ENCODE peak calls at places on chromosomes 16 and 17, in five cellular contexts. V is tibial nerve, E is Caco-2, K is AG04450, A is pancreas. W is an unnamed sample.

GRCh38 chr17:76675648-76676047 is 32.1 kb upstream of the ST6GALNAC1 start:
- DNase-seq in E (no peak), K (no peak), V (no peak), A (no peak), W (no peak)

GRCh38 chr16:56518435-56518834 is 1.4 kb downstream of the BBS2 start:
- DNase-seq in K (no peak), E (no peak), A (no peak), V (no peak), W (no peak)

GRCh38 chr17:80950466-80951120 is 41.0 kb upstream of the CHMP6 start:
- DNase-seq in V (no peak), K (no peak), A (no peak), E (no peak), W (no peak)

GRCh38 chr16:29727452-29727851 is 18.3 kb downstream of the C16orf54 start:
- DNase-seq in V (no peak), A (no peak), K (no peak), E (no peak), W (no peak)

GRCh38 chr17:69567130-69567529 is 152.6 kb downstream of the MAP2K6 start:
- DNase-seq in V (no peak), E (peak), K (no peak), A (no peak), W (no peak)

GRCh38 chr16:9633844-9634243 is 542.4 kb downstream of the HAPSTR1 start:
- DNase-seq in K (no peak), E (no peak), V (no peak), A (no peak), W (no peak)

GRCh38 chr17:54749157-54749556 is 151.5 kb upstream of the TOM1L1 start:
- DNase-seq in A (no peak), E (peak), V (no peak), K (no peak), W (no peak)

GRCh38 chr16:75097941-75098897 is 18.4 kb downstream of the LDHD start:
- DNase-seq in A (no peak), K (no peak), V (no peak), E (no peak), W (no peak)

GRCh38 chr17:17156511-17156910 is 49.6 kb downstream of the PLD6 start:
- DNase-seq in K (no peak), V (no peak), E (no peak), A (no peak), W (peak)

GRCh38 chr16:68645494-68646388 is 631 bp downstream of the CDH3 start:
- DNase-seq in V (no peak), K (no peak), A (no peak), E (peak), W (no peak)

GRCh38 chr17:36124879-36125824 is 21.5 kb downstream of the CCL4 start:
- DNase-seq in E (peak), A (no peak), K (no peak), V (no peak), W (no peak)

GRCh38 chr17:8056232-8056975 is 17.5 kb downstream of the ALOX15B start:
- DNase-seq in K (peak), V (no peak), A (no peak), E (peak), W (peak)

GRCh38 chr17:38603786-38604478 is 1.8 kb downstream of the SRCIN1 start:
- DNase-seq in A (no peak), E (no peak), V (no peak), K (no peak), W (no peak)

GRCh38 chr17:68198931-68199836 is 48.7 kb upstream of the AMZ2 start:
- DNase-seq in E (peak), V (no peak), K (no peak), A (no peak), W (no peak)

GRCh38 chr17:7842380-7842949 is 8.4 kb downstream of the KDM6B start:
- DNase-seq in A (peak), E (no peak), V (no peak), K (peak), W (peak)

GRCh38 chr16:76176616-76177015 is 100.6 kb upstream of the CNTNAP4 start:
- DNase-seq in A (no peak), K (no peak), E (no peak), V (no peak), W (no peak)

GRCh38 chr17:47738178-47738577 is 5.1 kb downstream of the TBX21 start:
- DNase-seq in K (no peak), E (no peak), A (no peak), V (no peak), W (no peak)

GRCh38 chr16:90077757-90078593 is 844 bp upstream of the PRDM7 start:
- DNase-seq in V (no peak), A (peak), E (peak), K (no peak), W (no peak)
- TF ChIP-seq CTCF in V (no peak), A (no peak), E (no peak), K (no peak), W (no peak)

DNA sequence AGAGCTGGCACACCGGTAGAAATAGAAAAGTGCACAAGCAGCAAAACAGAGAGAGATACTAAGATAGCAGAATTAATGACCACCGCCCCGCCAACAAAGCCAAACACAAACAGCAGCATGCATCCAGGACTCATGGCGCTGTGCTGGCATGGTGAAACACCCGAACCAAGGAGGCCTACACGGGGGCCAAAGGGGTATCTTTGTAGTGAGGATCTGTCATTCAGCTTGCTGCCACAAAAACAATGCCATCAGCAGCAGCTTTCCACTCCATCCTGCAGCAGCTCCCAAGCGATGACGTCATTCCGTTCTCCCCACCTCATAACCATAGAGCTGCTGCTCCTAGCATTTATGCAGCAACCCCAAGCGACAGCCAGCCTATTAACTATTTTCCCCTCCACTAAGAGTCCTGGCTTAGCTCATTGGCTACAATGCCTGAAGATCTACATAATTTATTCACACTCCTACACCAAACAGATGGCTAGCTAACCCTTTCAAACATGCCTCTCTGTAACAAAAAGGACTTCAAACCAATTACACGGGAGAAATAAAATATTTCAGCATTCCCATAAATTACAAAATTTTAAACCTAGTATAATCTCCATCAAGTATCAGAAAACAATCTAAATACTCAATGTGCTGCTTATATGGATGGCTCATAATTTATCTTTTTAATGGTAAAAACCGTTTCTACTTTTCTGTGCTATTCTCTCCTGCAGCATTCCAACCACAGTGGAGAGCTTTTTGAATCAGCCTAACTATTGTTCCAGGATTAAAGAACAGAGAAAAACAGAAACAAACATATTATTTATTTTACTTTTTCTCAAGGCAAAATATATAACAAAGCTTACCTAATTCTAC is 73.9 kb downstream of the SPAG9 start:
- DNase-seq in K (peak), A (peak), E (peak), V (peak), W (peak)
- H3K4me3 ChIP-seq in K (peak), A (no peak), E (no peak), V (peak), W (peak)

GRCh38 chr16:82628741-82629140 is 2.0 kb downstream of the CDH13 start:
- DNase-seq in K (no peak), E (no peak), V (no peak), A (no peak), W (no peak)

GRCh38 chr16:82631701-82632685 is 5.2 kb downstream of the CDH13 start:
- DNase-seq in K (no peak), V (no peak), E (no peak), A (no peak), W (no peak)

GRCh38 chr16:82630219-82630618 is 3.5 kb downstream of the CDH13 start:
- DNase-seq in E (no peak), K (no peak), V (no peak), A (no peak), W (peak)

GRCh38 chr16:82629441-82630027 is 2.8 kb downstream of the CDH13 start:
- DNase-seq in V (no peak), A (no peak), K (no peak), E (no peak), W (peak)

GRCh38 chr16:82630688-82631087 is 3.9 kb downstream of the CDH13 start:
- DNase-seq in A (no peak), V (no peak), E (no peak), K (no peak), W (peak)
- TF ChIP-seq CTCF in A (no peak), V (no peak), E (peak), K (peak), W (peak)

GRCh38 chr17:42246515-42246914 is 29.7 kb downstream of the STAT5B start:
- DNase-seq in V (no peak), E (no peak), K (no peak), A (peak), W (no peak)

GRCh38 chr17:42249681-42250446 is 26.3 kb downstream of the STAT5B start:
- DNase-seq in A (no peak), K (no peak), V (no peak), E (no peak), W (no peak)

GRCh38 chr17:42251115-42251514 is 25.1 kb downstream of the STAT5B start:
- DNase-seq in A (no peak), V (no peak), E (peak), K (no peak), W (peak)

GRCh38 chr17:42247734-42248133 is 28.5 kb downstream of the STAT5B start:
- DNase-seq in A (no peak), V (no peak), K (peak), E (no peak), W (peak)

DNA sequence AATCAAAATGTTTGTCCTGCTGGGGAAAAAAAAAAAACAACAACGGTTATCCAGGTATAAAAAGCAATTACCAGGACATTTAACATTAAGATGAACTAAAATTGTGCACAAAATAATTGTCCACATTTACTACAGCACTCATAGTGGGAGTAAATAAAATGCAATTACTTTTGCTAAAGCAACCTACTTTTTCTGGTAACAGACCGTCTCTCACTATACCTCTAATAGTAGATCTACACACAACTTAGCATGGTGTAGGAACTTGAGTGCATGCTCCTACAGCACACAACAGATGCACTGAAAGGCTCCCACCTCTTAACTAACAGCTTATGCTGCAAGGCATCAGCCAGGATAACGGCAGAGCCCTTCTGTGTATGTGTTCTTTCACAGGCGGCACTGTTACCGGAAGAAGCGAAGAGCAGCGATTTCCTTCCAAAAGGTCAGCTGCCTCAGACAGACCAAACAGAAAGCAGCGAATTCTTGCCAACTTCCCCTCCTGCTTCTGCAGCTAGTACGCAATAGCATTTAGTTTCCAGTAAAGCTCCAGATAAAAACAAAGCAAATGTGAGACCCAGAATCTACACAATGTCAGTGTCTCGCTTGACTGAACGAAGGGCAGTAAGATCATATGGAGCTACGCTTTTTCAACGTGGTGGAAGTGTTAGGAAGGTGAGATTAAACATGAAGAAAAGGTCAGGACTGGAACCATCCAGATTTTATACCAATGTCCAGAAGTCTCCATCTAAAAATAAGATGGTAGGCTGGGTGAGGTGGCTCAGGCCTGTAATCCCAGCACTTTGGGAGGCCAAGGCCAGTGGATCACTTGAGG is 27.6 kb downstream of the STAT5B start:
- DNase-seq in A (peak), K (peak), E (no peak), V (peak), W (peak)
- H3K4me3 ChIP-seq in A (no peak), K (peak), E (no peak), V (peak), W (peak)

GRCh38 chr16:2036200-2036966 is 9.7 kb downstream of the NHERF2 start:
- DNase-seq in E (no peak), A (no peak), V (no peak), K (no peak), W (no peak)

GRCh38 chr16:2037631-2038358 is 9.8 kb downstream of the NTHL1 start:
- DNase-seq in K (no peak), V (no peak), A (no peak), E (no peak), W (no peak)

GRCh38 chr16:2035431-2036199 is 8.9 kb downstream of the NHERF2 start:
- DNase-seq in K (peak), E (peak), A (no peak), V (peak), W (peak)

GRCh38 chr16:2038359-2039285 is 9.0 kb downstream of the NTHL1 start:
- DNase-seq in A (no peak), K (no peak), V (no peak), E (no peak), W (no peak)

GRCh38 chr16:2037115-2037514 is 10.4 kb downstream of the NHERF2 start:
- DNase-seq in A (no peak), E (no peak), V (no peak), K (no peak), W (no peak)
- TF ChIP-seq CTCF in A (no peak), E (no peak), V (no peak), K (no peak), W (no peak)

W was measured in fibroblast of villous mesenchyme.